ENCODE peak calls at places on chromosomes 5 and 9, in eight cellular contexts. One of them, this sample, is unnamed.

GRCh38 chr5:98031926-98032325 is 741.5 kb upstream of the RGMB start:
- DNase-seq in right atrium auricular region: no peak
- DNase-seq in pancreas: no peak
- DNase-seq in HCT116: no peak
- DNase-seq in body of pancreas: no peak
- DNase-seq in K562: no peak
- DNase-seq in CD8-positive, alpha-beta T cell: no peak
- DNase-seq in sigmoid colon: no peak
- DNase-seq in this sample: peak; percentile 15

GRCh38 chr9:132590318-132591182 is 8.1 kb downstream of the BARHL1 start:
- DNase-seq in right atrium auricular region: no peak
- DNase-seq in sigmoid colon: no peak
- DNase-seq in CD8-positive, alpha-beta T cell: no peak
- DNase-seq in HCT116: no peak
- DNase-seq in body of pancreas: no peak
- DNase-seq in K562: no peak
- DNase-seq in pancreas: no peak
- DNase-seq in this sample: no peak

GRCh38 chr5:10679336-10679988 is 81.6 kb downstream of the DAP start:
- DNase-seq in pancreas: no peak
- DNase-seq in right atrium auricular region: no peak
- DNase-seq in sigmoid colon: no peak
- DNase-seq in K562: no peak
- DNase-seq in CD8-positive, alpha-beta T cell: no peak
- DNase-seq in body of pancreas: no peak
- DNase-seq in HCT116: no peak
- DNase-seq in this sample: no peak

GRCh38 chr5:142671801-142672200 is 14.1 kb downstream of the FGF1 start:
- DNase-seq in K562: no peak
- DNase-seq in pancreas: no peak
- DNase-seq in sigmoid colon: no peak
- DNase-seq in HCT116: no peak
- DNase-seq in body of pancreas: no peak
- DNase-seq in right atrium auricular region: no peak
- DNase-seq in CD8-positive, alpha-beta T cell: no peak
- DNase-seq in this sample: peak; percentile 91

GRCh38 chr5:111830333-111830732 is 73.3 kb upstream of the NREP start:
- DNase-seq in right atrium auricular region: no peak
- DNase-seq in sigmoid colon: no peak
- DNase-seq in body of pancreas: no peak
- DNase-seq in K562: no peak
- DNase-seq in pancreas: no peak
- DNase-seq in HCT116: peak; percentile 41
- DNase-seq in CD8-positive, alpha-beta T cell: no peak
- DNase-seq in this sample: peak; percentile 52

GRCh38 chr9:127030814-127031740 is 91.4 kb downstream of the ANGPTL2 start:
- DNase-seq in body of pancreas: no peak
- DNase-seq in right atrium auricular region: no peak
- DNase-seq in HCT116: no peak
- DNase-seq in K562: no peak
- DNase-seq in CD8-positive, alpha-beta T cell: no peak
- DNase-seq in pancreas: no peak
- DNase-seq in sigmoid colon: peak; percentile 86
- DNase-seq in this sample: no peak

GRCh38 chr9:104860280-104860679 is 67.7 kb downstream of the ABCA1 start:
- DNase-seq in K562: no peak
- DNase-seq in right atrium auricular region: no peak
- DNase-seq in sigmoid colon: no peak
- DNase-seq in body of pancreas: no peak
- DNase-seq in pancreas: no peak
- DNase-seq in CD8-positive, alpha-beta T cell: no peak
- DNase-seq in HCT116: no peak
- DNase-seq in this sample: peak; percentile 36

GRCh38 chr5:55829956-55830355 is 21.2 kb upstream of the IL31RA start:
- DNase-seq in HCT116: no peak
- DNase-seq in pancreas: no peak
- DNase-seq in CD8-positive, alpha-beta T cell: no peak
- DNase-seq in right atrium auricular region: no peak
- DNase-seq in K562: no peak
- DNase-seq in sigmoid colon: no peak
- DNase-seq in body of pancreas: no peak
- DNase-seq in this sample: peak; percentile 6

GRCh38 chr9:133513214-133514088 is 11.3 kb downstream of the MYMK start:
- DNase-seq in pancreas: no peak
- DNase-seq in K562: peak; percentile 26
- DNase-seq in sigmoid colon: no peak
- DNase-seq in CD8-positive, alpha-beta T cell: no peak
- DNase-seq in right atrium auricular region: no peak
- DNase-seq in HCT116: no peak
- DNase-seq in body of pancreas: peak; percentile 40
- DNase-seq in this sample: no peak

GRCh38 chr9:1262367-1262766 is 212.2 kb downstream of the DMRT2 start:
- DNase-seq in CD8-positive, alpha-beta T cell: no peak
- DNase-seq in body of pancreas: peak; percentile 16
- DNase-seq in HCT116: no peak
- DNase-seq in pancreas: no peak
- DNase-seq in sigmoid colon: no peak
- DNase-seq in right atrium auricular region: no peak
- DNase-seq in K562: no peak
- DNase-seq in this sample: no peak

GRCh38 chr5:140362875-140363630 is 3.1 kb downstream of the SLC4A9 start:
- DNase-seq in body of pancreas: peak; percentile 82
- DNase-seq in right atrium auricular region: peak; percentile 78
- DNase-seq in HCT116: peak; percentile 65
- DNase-seq in sigmoid colon: peak; percentile 83
- DNase-seq in K562: peak; percentile 90
- DNase-seq in CD8-positive, alpha-beta T cell: peak; percentile 85
- DNase-seq in pancreas: peak; percentile 72
- DNase-seq in this sample: peak; percentile 50

GRCh38 chr9:87853289-87853688 is 29.4 kb upstream of the SPATA31E1 start:
- DNase-seq in CD8-positive, alpha-beta T cell: no peak
- DNase-seq in pancreas: no peak
- DNase-seq in K562: no peak
- DNase-seq in body of pancreas: no peak
- DNase-seq in right atrium auricular region: no peak
- DNase-seq in sigmoid colon: no peak
- DNase-seq in HCT116: no peak
- DNase-seq in this sample: no peak

GRCh38 chr9:89777544-89777943 is 172.7 kb downstream of the GADD45G start:
- DNase-seq in body of pancreas: no peak
- DNase-seq in right atrium auricular region: no peak
- DNase-seq in sigmoid colon: no peak
- DNase-seq in CD8-positive, alpha-beta T cell: no peak
- DNase-seq in K562: no peak
- DNase-seq in pancreas: no peak
- DNase-seq in HCT116: no peak
- DNase-seq in this sample: no peak

GRCh38 chr9:89465726-89466308 is 32.1 kb downstream of the SEMA4D start:
- DNase-seq in HCT116: no peak
- DNase-seq in sigmoid colon: peak; percentile 28
- DNase-seq in pancreas: no peak
- DNase-seq in CD8-positive, alpha-beta T cell: no peak
- DNase-seq in right atrium auricular region: no peak
- DNase-seq in K562: no peak
- DNase-seq in body of pancreas: no peak
- DNase-seq in this sample: no peak

GRCh38 chr9:77864096-77864889 is 167.3 kb downstream of the GNAQ start:
- DNase-seq in K562: no peak
- DNase-seq in right atrium auricular region: no peak
- DNase-seq in CD8-positive, alpha-beta T cell: no peak
- DNase-seq in HCT116: no peak
- DNase-seq in body of pancreas: peak; percentile 37
- DNase-seq in sigmoid colon: no peak
- DNase-seq in pancreas: no peak
- DNase-seq in this sample: no peak
- TF ChIP-seq CTCF in K562: no peak
- TF ChIP-seq CTCF in right atrium auricular region: no peak
- TF ChIP-seq CTCF in CD8-positive, alpha-beta T cell: no peak
- TF ChIP-seq CTCF in HCT116: no peak
- TF ChIP-seq CTCF in body of pancreas: no peak
- TF ChIP-seq CTCF in sigmoid colon: no peak
- TF ChIP-seq CTCF in pancreas: no peak
- TF ChIP-seq CTCF in this sample: no peak

DNA sequence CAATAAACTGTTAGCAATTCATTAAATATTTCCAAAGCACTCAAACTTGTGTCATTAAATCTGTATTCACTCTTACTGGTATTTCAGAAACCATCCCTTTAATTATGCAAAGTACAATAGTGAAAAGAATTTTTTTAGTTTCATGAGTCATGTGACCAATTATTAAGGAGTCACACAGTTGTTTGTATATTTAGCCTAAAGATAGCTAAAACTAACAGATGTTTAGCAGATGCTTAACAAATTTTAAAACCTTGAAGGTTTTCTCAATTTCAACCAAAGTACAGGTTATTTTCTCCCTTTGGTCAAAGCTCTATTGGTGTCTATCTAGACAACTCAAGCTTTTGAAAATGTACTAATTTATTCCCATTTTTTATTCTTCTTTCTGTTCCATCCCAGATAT is 44.1 kb downstream of the PJA2 start:
- DNase-seq in pancreas: no peak
- DNase-seq in K562: no peak
- DNase-seq in body of pancreas: no peak
- DNase-seq in HCT116: no peak
- DNase-seq in sigmoid colon: no peak
- DNase-seq in right atrium auricular region: no peak
- DNase-seq in CD8-positive, alpha-beta T cell: no peak
- DNase-seq in this sample: no peak
- H3K4me1 ChIP-seq in pancreas: no peaks in the 10 kb centered on the region
- H3K4me1 ChIP-seq in K562: no peaks in the 10 kb centered on the region
- H3K4me1 ChIP-seq in body of pancreas: peaks cover 5% of the 10 kb centered on the region
- H3K4me1 ChIP-seq in HCT116: no peaks in the 10 kb centered on the region
- H3K4me1 ChIP-seq in sigmoid colon: no peaks in the 10 kb centered on the region
- H3K4me1 ChIP-seq in right atrium auricular region: no peaks in the 10 kb centered on the region
- H3K4me1 ChIP-seq in CD8-positive, alpha-beta T cell: no peaks in the 10 kb centered on the region
- H3K4me1 ChIP-seq in this sample: no peaks in the 10 kb centered on the region

GRCh38 chr5:123156577-123157296 is 67.7 kb downstream of the PRDM6 start:
- DNase-seq in pancreas: no peak
- DNase-seq in sigmoid colon: no peak
- DNase-seq in K562: no peak
- DNase-seq in body of pancreas: no peak
- DNase-seq in right atrium auricular region: no peak
- DNase-seq in HCT116: no peak
- DNase-seq in CD8-positive, alpha-beta T cell: no peak
- DNase-seq in this sample: peak; percentile 98

GRCh38 chr5:123154857-123155467 is 65.9 kb downstream of the PRDM6 start:
- DNase-seq in HCT116: no peak
- DNase-seq in sigmoid colon: peak; percentile 69
- DNase-seq in K562: no peak
- DNase-seq in body of pancreas: no peak
- DNase-seq in CD8-positive, alpha-beta T cell: no peak
- DNase-seq in right atrium auricular region: no peak
- DNase-seq in pancreas: no peak
- DNase-seq in this sample: no peak

GRCh38 chr5:123155511-123155923 is 66.5 kb downstream of the PRDM6 start:
- DNase-seq in HCT116: no peak
- DNase-seq in CD8-positive, alpha-beta T cell: no peak
- DNase-seq in sigmoid colon: no peak
- DNase-seq in K562: no peak
- DNase-seq in right atrium auricular region: no peak
- DNase-seq in pancreas: no peak
- DNase-seq in body of pancreas: no peak
- DNase-seq in this sample: peak; percentile 95

GRCh38 chr5:123163225-123163876 is 74.3 kb downstream of the PRDM6 start:
- DNase-seq in pancreas: no peak
- DNase-seq in HCT116: no peak
- DNase-seq in K562: no peak
- DNase-seq in body of pancreas: no peak
- DNase-seq in sigmoid colon: no peak
- DNase-seq in right atrium auricular region: no peak
- DNase-seq in CD8-positive, alpha-beta T cell: no peak
- DNase-seq in this sample: no peak

DNA sequence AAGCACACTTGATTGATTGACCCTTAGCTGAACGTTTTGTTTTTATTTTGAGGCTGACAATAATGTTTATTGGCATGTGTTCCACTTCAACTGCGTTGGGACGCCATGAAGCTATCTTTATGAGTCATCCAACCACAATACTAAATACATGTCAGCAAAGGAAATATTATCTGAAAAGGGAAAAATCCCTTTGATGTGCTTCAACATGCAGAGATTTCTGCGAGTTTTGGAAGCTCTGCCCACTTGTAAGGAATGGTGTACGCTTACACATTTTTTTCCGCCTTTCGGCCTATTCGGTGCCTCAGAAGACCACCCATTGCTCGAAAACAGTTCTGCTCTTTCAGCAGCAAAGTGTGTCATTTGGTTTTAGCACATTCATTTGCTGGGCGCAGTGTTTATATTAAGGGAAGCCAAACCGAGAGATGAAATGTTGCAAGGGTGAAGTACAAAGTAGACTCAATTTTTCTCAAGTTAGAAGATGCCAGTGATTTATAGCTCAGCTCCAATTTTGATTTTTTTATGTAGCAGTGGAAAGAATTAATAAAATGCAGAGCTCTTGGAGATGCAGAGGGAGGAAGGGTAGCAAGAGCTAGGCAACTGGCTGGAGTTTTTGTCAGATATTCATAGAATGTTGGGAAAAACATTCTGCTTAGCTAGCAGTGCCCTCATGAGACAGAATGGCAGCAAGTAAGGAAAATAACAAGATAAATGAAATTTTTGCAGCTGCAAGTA is 68.9 kb downstream of the PRDM6 start:
- DNase-seq in body of pancreas: no peak
- DNase-seq in HCT116: peak; percentile 27
- DNase-seq in sigmoid colon: no peak
- DNase-seq in right atrium auricular region: no peak
- DNase-seq in K562: no peak
- DNase-seq in CD8-positive, alpha-beta T cell: no peak
- DNase-seq in pancreas: no peak
- DNase-seq in this sample: peak; percentile 98
- TF ChIP-seq CTCF in body of pancreas: no peak
- TF ChIP-seq CTCF in HCT116: no peak
- TF ChIP-seq CTCF in sigmoid colon: no peak
- TF ChIP-seq CTCF in right atrium auricular region: no peak
- TF ChIP-seq CTCF in K562: no peak
- TF ChIP-seq CTCF in CD8-positive, alpha-beta T cell: no peak
- TF ChIP-seq CTCF in pancreas: no peak
- TF ChIP-seq CTCF in this sample: peak; percentile 35

DNA sequence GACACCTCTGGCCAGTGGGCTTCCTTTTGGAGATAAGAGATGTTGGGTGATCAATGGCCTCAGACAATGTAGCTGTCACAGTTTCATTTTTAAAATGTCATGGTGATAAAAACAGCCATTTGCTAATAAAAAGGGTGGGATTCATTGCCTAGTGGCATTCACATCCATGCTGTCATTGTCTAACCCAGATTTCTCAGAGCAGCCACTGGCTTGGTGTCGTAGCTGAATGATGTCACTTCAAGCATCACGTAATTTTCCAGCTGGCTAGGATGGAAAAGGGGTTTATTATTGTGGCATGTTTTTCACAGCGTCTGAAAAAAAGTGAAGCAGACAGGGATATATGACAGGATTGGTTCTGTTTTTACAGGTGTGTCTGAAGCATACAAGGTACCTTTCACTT is 184.7 kb downstream of the AOPEP start:
- DNase-seq in body of pancreas: no peak
- DNase-seq in CD8-positive, alpha-beta T cell: no peak
- DNase-seq in pancreas: no peak
- DNase-seq in right atrium auricular region: peak; percentile 57
- DNase-seq in sigmoid colon: no peak
- DNase-seq in HCT116: no peak
- DNase-seq in K562: no peak
- DNase-seq in this sample: no peak
- H3K4me1 ChIP-seq in body of pancreas: peaks cover 26% of the 10 kb centered on the region
- H3K4me1 ChIP-seq in CD8-positive, alpha-beta T cell: no peaks in the 10 kb centered on the region
- H3K4me1 ChIP-seq in pancreas: peaks cover 28% of the 10 kb centered on the region
- H3K4me1 ChIP-seq in right atrium auricular region: no peaks in the 10 kb centered on the region
- H3K4me1 ChIP-seq in sigmoid colon: no peaks in the 10 kb centered on the region
- H3K4me1 ChIP-seq in HCT116: peaks cover 68% of the 10 kb centered on the region
- H3K4me1 ChIP-seq in K562: no peaks in the 10 kb centered on the region
- H3K4me1 ChIP-seq in this sample: peaks cover 13% of the 10 kb centered on the region

GRCh38 chr9:135961277-135961705 is at the start of gene UBAC1:
- DNase-seq in right atrium auricular region: peak; percentile 98
- DNase-seq in K562: peak; percentile 94
- DNase-seq in body of pancreas: peak; percentile 95
- DNase-seq in CD8-positive, alpha-beta T cell: peak; percentile 95
- DNase-seq in HCT116: peak; percentile 90
- DNase-seq in pancreas: peak; percentile 93
- DNase-seq in sigmoid colon: peak; percentile 98
- DNase-seq in this sample: peak; percentile 94
- TF ChIP-seq CTCF in right atrium auricular region: no peak
- TF ChIP-seq CTCF in K562: peak; percentile 32
- TF ChIP-seq CTCF in body of pancreas: peak; percentile 31
- TF ChIP-seq CTCF in CD8-positive, alpha-beta T cell: peak; percentile 26
- TF ChIP-seq CTCF in HCT116: no peak
- TF ChIP-seq CTCF in pancreas: no peak
- TF ChIP-seq CTCF in sigmoid colon: no peak
- TF ChIP-seq CTCF in this sample: peak; percentile 16

This sample was measured in fibroblast of lung.